ENCODE peak calls at places on chromosomes 6 and 20, in ten cellular contexts. One of them, this sample, is unnamed.

GRCh38 chr6:109295109-109295765 is 87.0 kb downstream of the CD164 start:
- DNase-seq in GM23248: no peak
- DNase-seq in kidney: no peak
- DNase-seq in HL-60: no peak
- DNase-seq in breast epithelium: no peak
- DNase-seq in cardiac muscle cell: no peak
- DNase-seq in heart left ventricle: no peak
- DNase-seq in adrenal gland: no peak
- DNase-seq in effector memory CD4-positive, alpha-beta T cell: no peak
- DNase-seq in pancreas: no peak
- DNase-seq in this sample: no peak

GRCh38 chr6:44942201-44942600 is 385.9 kb upstream of the RUNX2 start:
- DNase-seq in GM23248: no peak
- DNase-seq in kidney: no peak
- DNase-seq in HL-60: no peak
- DNase-seq in breast epithelium: no peak
- DNase-seq in cardiac muscle cell: no peak
- DNase-seq in heart left ventricle: no peak
- DNase-seq in adrenal gland: no peak
- DNase-seq in effector memory CD4-positive, alpha-beta T cell: no peak
- DNase-seq in pancreas: no peak
- DNase-seq in this sample: no peak

GRCh38 chr6:170234419-170234818 is 56.5 kb downstream of the DLL1 start:
- DNase-seq in GM23248: no peak
- DNase-seq in kidney: peak; percentile 22
- DNase-seq in HL-60: no peak
- DNase-seq in breast epithelium: no peak
- DNase-seq in cardiac muscle cell: no peak
- DNase-seq in heart left ventricle: no peak
- DNase-seq in adrenal gland: no peak
- DNase-seq in effector memory CD4-positive, alpha-beta T cell: no peak
- DNase-seq in pancreas: peak; percentile 30
- DNase-seq in this sample: no peak

GRCh38 chr6:21468487-21468886 is 125.1 kb upstream of the SOX4 start:
- DNase-seq in GM23248: no peak
- DNase-seq in kidney: no peak
- DNase-seq in HL-60: no peak
- DNase-seq in breast epithelium: no peak
- DNase-seq in cardiac muscle cell: no peak
- DNase-seq in heart left ventricle: no peak
- DNase-seq in adrenal gland: no peak
- DNase-seq in effector memory CD4-positive, alpha-beta T cell: no peak
- DNase-seq in pancreas: no peak
- DNase-seq in this sample: no peak

GRCh38 chr6:157754351-157754750 is 68.7 kb upstream of the SNX9 start:
- DNase-seq in GM23248: no peak
- DNase-seq in kidney: no peak
- DNase-seq in HL-60: no peak
- DNase-seq in breast epithelium: no peak
- DNase-seq in cardiac muscle cell: no peak
- DNase-seq in heart left ventricle: no peak
- DNase-seq in adrenal gland: no peak
- DNase-seq in effector memory CD4-positive, alpha-beta T cell: no peak
- DNase-seq in pancreas: no peak
- DNase-seq in this sample: peak; percentile 32

GRCh38 chr6:7257521-7258230 is 55.3 kb downstream of the SSR1 start:
- DNase-seq in GM23248: no peak
- DNase-seq in kidney: peak; percentile 59
- DNase-seq in HL-60: no peak
- DNase-seq in breast epithelium: peak; percentile 41
- DNase-seq in cardiac muscle cell: no peak
- DNase-seq in heart left ventricle: no peak
- DNase-seq in adrenal gland: no peak
- DNase-seq in effector memory CD4-positive, alpha-beta T cell: no peak
- DNase-seq in pancreas: peak; percentile 35
- DNase-seq in this sample: no peak

GRCh38 chr20:63147532-63147931 is 68.4 kb downstream of the YTHDF1 start:
- DNase-seq in GM23248: no peak
- DNase-seq in kidney: no peak
- DNase-seq in HL-60: no peak
- DNase-seq in breast epithelium: no peak
- DNase-seq in cardiac muscle cell: no peak
- DNase-seq in heart left ventricle: no peak
- DNase-seq in adrenal gland: no peak
- DNase-seq in effector memory CD4-positive, alpha-beta T cell: no peak
- DNase-seq in pancreas: no peak
- DNase-seq in this sample: no peak

GRCh38 chr20:23414526-23415188 is 6.6 kb downstream of the NAPB start:
- DNase-seq in GM23248: no peak
- DNase-seq in kidney: no peak
- DNase-seq in HL-60: no peak
- DNase-seq in breast epithelium: no peak
- DNase-seq in cardiac muscle cell: no peak
- DNase-seq in heart left ventricle: no peak
- DNase-seq in adrenal gland: no peak
- DNase-seq in effector memory CD4-positive, alpha-beta T cell: no peak
- DNase-seq in pancreas: no peak
- DNase-seq in this sample: no peak

GRCh38 chr6:78611097-78611625 is 256.2 kb upstream of the IRAK1BP1 start:
- DNase-seq in GM23248: no peak
- DNase-seq in kidney: no peak
- DNase-seq in HL-60: no peak
- DNase-seq in breast epithelium: no peak
- DNase-seq in cardiac muscle cell: no peak
- DNase-seq in heart left ventricle: no peak
- DNase-seq in adrenal gland: no peak
- DNase-seq in effector memory CD4-positive, alpha-beta T cell: no peak
- DNase-seq in pancreas: no peak
- DNase-seq in this sample: no peak

GRCh38 chr20:36385503-36385902 is 79.4 kb downstream of the DLGAP4 start:
- DNase-seq in GM23248: no peak
- DNase-seq in kidney: no peak
- DNase-seq in HL-60: no peak
- DNase-seq in breast epithelium: no peak
- DNase-seq in cardiac muscle cell: no peak
- DNase-seq in heart left ventricle: no peak
- DNase-seq in adrenal gland: no peak
- DNase-seq in effector memory CD4-positive, alpha-beta T cell: no peak
- DNase-seq in pancreas: no peak
- DNase-seq in this sample: no peak

GRCh38 chr6:2980465-2980855 is 9.1 kb upstream of the SERPINB6 start:
- DNase-seq in GM23248: no peak
- DNase-seq in kidney: no peak
- DNase-seq in HL-60: no peak
- DNase-seq in breast epithelium: no peak
- DNase-seq in cardiac muscle cell: no peak
- DNase-seq in heart left ventricle: no peak
- DNase-seq in adrenal gland: no peak
- DNase-seq in effector memory CD4-positive, alpha-beta T cell: no peak
- DNase-seq in pancreas: no peak
- DNase-seq in this sample: no peak
- H3K27ac ChIP-seq in GM23248: no peak overlapping the region
- H3K27ac ChIP-seq in kidney: no peak overlapping the region
- H3K27ac ChIP-seq in HL-60: no peak overlapping the region
- H3K27ac ChIP-seq in breast epithelium: no peak overlapping the region
- H3K27ac ChIP-seq in cardiac muscle cell: no peak overlapping the region
- H3K27ac ChIP-seq in heart left ventricle: no peak overlapping the region
- H3K27ac ChIP-seq in adrenal gland: peak overlapping the region; percentile 57
- H3K27ac ChIP-seq in effector memory CD4-positive, alpha-beta T cell: no peak overlapping the region
- H3K27ac ChIP-seq in pancreas: no peak overlapping the region
- H3K27ac ChIP-seq in this sample: no peak overlapping the region

DNA sequence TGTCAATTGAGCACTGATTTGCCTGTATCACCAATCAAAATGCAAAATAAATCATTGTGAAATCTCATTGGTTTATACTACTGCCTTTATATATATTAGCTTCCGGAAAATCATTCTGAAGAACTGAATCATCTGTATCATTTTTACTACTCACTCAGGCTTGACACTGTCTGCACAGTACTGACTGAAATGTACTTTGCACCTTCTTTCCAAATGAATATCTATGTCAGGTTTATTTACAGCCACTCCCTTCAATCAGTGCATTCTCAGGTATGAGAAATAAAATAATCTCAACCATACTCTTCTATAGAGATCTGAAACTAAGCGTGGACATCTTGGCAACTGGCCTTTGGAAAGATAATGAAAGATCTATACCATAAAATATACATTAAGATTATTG is 2.7 kb downstream of the KHDRBS2 start:
- DNase-seq in GM23248: no peak
- DNase-seq in kidney: no peak
- DNase-seq in HL-60: no peak
- DNase-seq in breast epithelium: no peak
- DNase-seq in cardiac muscle cell: no peak
- DNase-seq in heart left ventricle: no peak
- DNase-seq in adrenal gland: no peak
- DNase-seq in effector memory CD4-positive, alpha-beta T cell: no peak
- DNase-seq in pancreas: no peak
- DNase-seq in this sample: no peak
- H3K27ac ChIP-seq in GM23248: no peak overlapping the region
- H3K27ac ChIP-seq in kidney: no peak overlapping the region
- H3K27ac ChIP-seq in HL-60: no peak overlapping the region
- H3K27ac ChIP-seq in breast epithelium: no peak overlapping the region
- H3K27ac ChIP-seq in cardiac muscle cell: no peak overlapping the region
- H3K27ac ChIP-seq in heart left ventricle: no peak overlapping the region
- H3K27ac ChIP-seq in adrenal gland: no peak overlapping the region
- H3K27ac ChIP-seq in effector memory CD4-positive, alpha-beta T cell: no peak overlapping the region
- H3K27ac ChIP-seq in pancreas: no peak overlapping the region
- H3K27ac ChIP-seq in this sample: no peak overlapping the region

DNA sequence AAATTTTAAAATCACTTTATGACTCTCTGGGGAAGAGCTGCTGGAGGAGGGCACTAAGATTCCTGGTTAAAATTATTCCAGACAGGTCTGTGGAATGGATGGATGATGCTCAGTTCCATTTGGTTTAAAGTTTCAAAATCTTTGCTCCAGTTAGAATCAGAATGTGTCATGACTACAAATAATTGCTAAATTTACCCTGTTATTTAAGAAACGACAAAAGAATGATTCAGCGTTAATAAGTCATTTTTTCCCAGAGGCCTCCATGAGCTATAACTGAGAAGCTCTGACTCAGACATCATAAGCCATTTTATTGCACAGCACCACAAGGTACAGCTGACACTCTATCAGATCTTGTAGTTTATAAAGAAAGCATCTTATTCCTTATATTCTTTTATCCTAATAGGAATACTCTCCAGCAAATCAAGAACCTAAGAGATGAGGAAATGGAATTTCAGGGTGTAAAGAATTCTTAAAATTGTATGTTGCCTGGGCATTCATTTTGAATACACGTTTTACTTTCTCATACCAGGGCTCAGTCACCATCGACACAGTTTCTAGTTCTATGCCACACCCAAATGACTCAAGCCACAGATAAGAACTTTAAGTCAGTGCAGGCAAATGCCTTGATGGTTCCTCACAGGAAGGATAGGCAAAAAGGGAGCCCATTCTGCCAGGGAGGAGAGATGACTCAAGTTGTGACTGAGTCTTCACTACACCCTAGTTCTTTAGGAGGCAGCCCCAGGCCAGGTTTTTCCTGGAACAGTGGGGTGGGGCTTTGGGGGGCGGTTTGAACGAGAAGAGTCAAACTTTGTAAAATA is 636.0 kb downstream of the MMUT start:
- DNase-seq in GM23248: peak; percentile 97
- DNase-seq in kidney: no peak
- DNase-seq in HL-60: no peak
- DNase-seq in breast epithelium: no peak
- DNase-seq in cardiac muscle cell: peak; percentile 89
- DNase-seq in heart left ventricle: no peak
- DNase-seq in adrenal gland: peak; percentile 8
- DNase-seq in effector memory CD4-positive, alpha-beta T cell: no peak
- DNase-seq in pancreas: no peak
- DNase-seq in this sample: no peak
- H3K27ac ChIP-seq in GM23248: peak overlapping the region; percentile 99
- H3K27ac ChIP-seq in kidney: no peak overlapping the region
- H3K27ac ChIP-seq in HL-60: no peak overlapping the region
- H3K27ac ChIP-seq in breast epithelium: no peak overlapping the region
- H3K27ac ChIP-seq in cardiac muscle cell: no peak overlapping the region
- H3K27ac ChIP-seq in heart left ventricle: no peak overlapping the region
- H3K27ac ChIP-seq in adrenal gland: peak overlapping the region; percentile 72
- H3K27ac ChIP-seq in effector memory CD4-positive, alpha-beta T cell: no peak overlapping the region
- H3K27ac ChIP-seq in pancreas: peak overlapping the region; percentile 5
- H3K27ac ChIP-seq in this sample: no peak overlapping the region

GRCh38 chr6:73083886-73084285 is 141.4 kb downstream of the KHDC1L start:
- DNase-seq in GM23248: no peak
- DNase-seq in kidney: no peak
- DNase-seq in HL-60: no peak
- DNase-seq in breast epithelium: no peak
- DNase-seq in cardiac muscle cell: no peak
- DNase-seq in heart left ventricle: no peak
- DNase-seq in adrenal gland: no peak
- DNase-seq in effector memory CD4-positive, alpha-beta T cell: no peak
- DNase-seq in pancreas: no peak
- DNase-seq in this sample: no peak

GRCh38 chr6:73079978-73080377 is 145.3 kb downstream of the KHDC1L start:
- DNase-seq in GM23248: peak; percentile 58
- DNase-seq in kidney: no peak
- DNase-seq in HL-60: no peak
- DNase-seq in breast epithelium: no peak
- DNase-seq in cardiac muscle cell: no peak
- DNase-seq in heart left ventricle: no peak
- DNase-seq in adrenal gland: no peak
- DNase-seq in effector memory CD4-positive, alpha-beta T cell: no peak
- DNase-seq in pancreas: no peak
- DNase-seq in this sample: no peak

GRCh38 chr6:73079611-73079955 is 145.7 kb downstream of the KHDC1L start:
- DNase-seq in GM23248: peak; percentile 68
- DNase-seq in kidney: no peak
- DNase-seq in HL-60: no peak
- DNase-seq in breast epithelium: no peak
- DNase-seq in cardiac muscle cell: peak; percentile 66
- DNase-seq in heart left ventricle: no peak
- DNase-seq in adrenal gland: no peak
- DNase-seq in effector memory CD4-positive, alpha-beta T cell: no peak
- DNase-seq in pancreas: no peak
- DNase-seq in this sample: no peak

GRCh38 chr6:73078908-73079610 is 146.2 kb downstream of the KHDC1L start:
- DNase-seq in GM23248: peak; percentile 53
- DNase-seq in kidney: no peak
- DNase-seq in HL-60: no peak
- DNase-seq in breast epithelium: no peak
- DNase-seq in cardiac muscle cell: no peak
- DNase-seq in heart left ventricle: no peak
- DNase-seq in adrenal gland: no peak
- DNase-seq in effector memory CD4-positive, alpha-beta T cell: no peak
- DNase-seq in pancreas: no peak
- DNase-seq in this sample: no peak

DNA sequence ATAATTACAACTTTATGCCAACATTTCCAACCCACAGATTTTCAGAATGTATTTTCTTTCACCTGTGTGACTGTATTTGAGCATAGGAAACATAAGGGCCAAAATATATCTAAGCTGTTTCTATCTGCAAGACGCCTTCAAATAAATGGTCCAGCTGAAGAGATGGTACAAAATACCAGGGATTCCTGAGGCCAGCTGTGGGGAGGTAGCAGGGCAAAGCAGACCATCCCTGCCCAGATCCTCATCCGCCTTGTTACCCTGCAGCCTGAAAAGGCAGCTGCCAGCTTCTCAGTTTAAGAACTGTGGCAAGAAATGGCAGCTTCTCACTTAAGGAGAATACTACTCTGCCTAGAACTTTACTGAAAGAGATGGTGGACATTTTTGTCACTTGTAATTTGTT is 143.3 kb downstream of the KHDC1L start:
- DNase-seq in GM23248: no peak
- DNase-seq in kidney: no peak
- DNase-seq in HL-60: no peak
- DNase-seq in breast epithelium: no peak
- DNase-seq in cardiac muscle cell: no peak
- DNase-seq in heart left ventricle: no peak
- DNase-seq in adrenal gland: no peak
- DNase-seq in effector memory CD4-positive, alpha-beta T cell: no peak
- DNase-seq in pancreas: no peak
- DNase-seq in this sample: no peak
- H3K27ac ChIP-seq in GM23248: no peak overlapping the region
- H3K27ac ChIP-seq in kidney: no peak overlapping the region
- H3K27ac ChIP-seq in HL-60: no peak overlapping the region
- H3K27ac ChIP-seq in breast epithelium: no peak overlapping the region
- H3K27ac ChIP-seq in cardiac muscle cell: no peak overlapping the region
- H3K27ac ChIP-seq in heart left ventricle: no peak overlapping the region
- H3K27ac ChIP-seq in adrenal gland: no peak overlapping the region
- H3K27ac ChIP-seq in effector memory CD4-positive, alpha-beta T cell: no peak overlapping the region
- H3K27ac ChIP-seq in pancreas: no peak overlapping the region
- H3K27ac ChIP-seq in this sample: no peak overlapping the region